ENCODE peak calls at places on chromosomes 6 and 20, in seven cellular contexts. One of them, this sample, is unnamed.

GRCh38 chr6:30752164-30752927 is 8.0 kb upstream of the IER3 start:
- DNase-seq in PC-3: peak; percentile 100
- DNase-seq in hepatocyte: peak; percentile 91
- DNase-seq in HCT116: peak; percentile 99
- DNase-seq in MM.1S: no peak
- DNase-seq in GM23248: peak; percentile 99
- DNase-seq in GM23338: no peak
- DNase-seq in this sample: no peak

GRCh38 chr20:60359010-60359409 is 400.8 kb downstream of the CDH26 start:
- DNase-seq in GM23338: no peak
- DNase-seq in GM23248: no peak
- DNase-seq in hepatocyte: no peak
- DNase-seq in MM.1S: no peak
- DNase-seq in PC-3: no peak
- DNase-seq in HCT116: no peak
- DNase-seq in this sample: no peak

GRCh38 chr6:159729598-159729997 is 2.3 kb downstream of the WTAP start:
- DNase-seq in MM.1S: no peak
- DNase-seq in GM23248: peak; percentile 54
- DNase-seq in GM23338: peak; percentile 30
- DNase-seq in PC-3: no peak
- DNase-seq in hepatocyte: peak; percentile 16
- DNase-seq in HCT116: no peak
- DNase-seq in this sample: peak; percentile 19

GRCh38 chr6:100461920-100462295 is 2.8 kb downstream of the SIM1 start:
- DNase-seq in MM.1S: peak; percentile 29
- DNase-seq in hepatocyte: no peak
- DNase-seq in GM23248: peak; percentile 51
- DNase-seq in GM23338: no peak
- DNase-seq in HCT116: no peak
- DNase-seq in PC-3: no peak
- DNase-seq in this sample: no peak

GRCh38 chr20:9220874-9221547 is 152.1 kb downstream of the PLCB4 start:
- DNase-seq in hepatocyte: peak; percentile 9
- DNase-seq in GM23338: peak; percentile 17
- DNase-seq in GM23248: peak; percentile 73
- DNase-seq in HCT116: no peak
- DNase-seq in MM.1S: no peak
- DNase-seq in PC-3: no peak
- DNase-seq in this sample: peak; percentile 28

GRCh38 chr20:25291432-25292133 is 43.7 kb downstream of the PYGB start:
- DNase-seq in MM.1S: no peak
- DNase-seq in PC-3: no peak
- DNase-seq in GM23248: no peak
- DNase-seq in HCT116: no peak
- DNase-seq in hepatocyte: no peak
- DNase-seq in GM23338: no peak
- DNase-seq in this sample: no peak

GRCh38 chr6:41439524-41440418 is 104.4 kb downstream of the NCR2 start:
- DNase-seq in PC-3: no peak
- DNase-seq in MM.1S: no peak
- DNase-seq in GM23338: no peak
- DNase-seq in GM23248: no peak
- DNase-seq in hepatocyte: no peak
- DNase-seq in HCT116: no peak
- DNase-seq in this sample: no peak

GRCh38 chr6:12288211-12288618 is 1.9 kb upstream of the EDN1 start:
- DNase-seq in hepatocyte: no peak
- DNase-seq in GM23248: no peak
- DNase-seq in MM.1S: no peak
- DNase-seq in GM23338: no peak
- DNase-seq in HCT116: no peak
- DNase-seq in PC-3: peak; percentile 48
- DNase-seq in this sample: no peak

GRCh38 chr20:20837574-20838021 is 125.2 kb upstream of the RALGAPA2 start:
- DNase-seq in PC-3: peak; percentile 76
- DNase-seq in hepatocyte: peak; percentile 74
- DNase-seq in MM.1S: peak; percentile 32
- DNase-seq in GM23248: peak; percentile 66
- DNase-seq in GM23338: peak; percentile 80
- DNase-seq in HCT116: peak; percentile 38
- DNase-seq in this sample: peak; percentile 77

GRCh38 chr6:24148154-24148570 is 22.1 kb downstream of the NRSN1 start:
- DNase-seq in GM23248: no peak
- DNase-seq in GM23338: no peak
- DNase-seq in MM.1S: no peak
- DNase-seq in HCT116: no peak
- DNase-seq in hepatocyte: peak; percentile 4
- DNase-seq in PC-3: no peak
- DNase-seq in this sample: no peak

GRCh38 chr6:125014157-125014957 is 52.1 kb downstream of the RNF217 start:
- DNase-seq in GM23248: peak; percentile 56
- DNase-seq in hepatocyte: no peak
- DNase-seq in MM.1S: no peak
- DNase-seq in GM23338: no peak
- DNase-seq in PC-3: no peak
- DNase-seq in HCT116: no peak
- DNase-seq in this sample: no peak

GRCh38 chr6:149233056-149233715 is 84.3 kb upstream of the TAB2 start:
- DNase-seq in GM23338: no peak
- DNase-seq in HCT116: peak; percentile 95
- DNase-seq in hepatocyte: peak; percentile 38
- DNase-seq in MM.1S: no peak
- DNase-seq in PC-3: peak; percentile 94
- DNase-seq in GM23248: peak; percentile 91
- DNase-seq in this sample: no peak

GRCh38 chr6:137724495-137725211 is 142.4 kb upstream of the TNFAIP3 start:
- DNase-seq in HCT116: no peak
- DNase-seq in PC-3: no peak
- DNase-seq in GM23248: no peak
- DNase-seq in GM23338: no peak
- DNase-seq in hepatocyte: no peak
- DNase-seq in MM.1S: no peak
- DNase-seq in this sample: no peak

GRCh38 chr6:45843848-45844521 is 171.7 kb downstream of the CLIC5 start:
- DNase-seq in HCT116: no peak
- DNase-seq in MM.1S: no peak
- DNase-seq in PC-3: no peak
- DNase-seq in GM23248: peak; percentile 56
- DNase-seq in GM23338: no peak
- DNase-seq in hepatocyte: no peak
- DNase-seq in this sample: no peak

GRCh38 chr6:55953384-55953783 is 78.0 kb upstream of the BMP5 start:
- DNase-seq in MM.1S: no peak
- DNase-seq in GM23248: peak; percentile 71
- DNase-seq in PC-3: peak; percentile 76
- DNase-seq in GM23338: no peak
- DNase-seq in HCT116: peak; percentile 15
- DNase-seq in hepatocyte: peak; percentile 22
- DNase-seq in this sample: no peak

GRCh38 chr20:17883592-17884317 is 84.8 kb downstream of the SNX5 start:
- DNase-seq in GM23338: no peak
- DNase-seq in MM.1S: no peak
- DNase-seq in HCT116: no peak
- DNase-seq in PC-3: no peak
- DNase-seq in hepatocyte: peak; percentile 5
- DNase-seq in GM23248: no peak
- DNase-seq in this sample: no peak

GRCh38 chr6:5968817-5969726 is 37.7 kb downstream of the NRN1 start:
- DNase-seq in GM23338: peak; percentile 21
- DNase-seq in HCT116: peak; percentile 35
- DNase-seq in GM23248: peak; percentile 82
- DNase-seq in PC-3: peak; percentile 89
- DNase-seq in hepatocyte: no peak
- DNase-seq in MM.1S: peak; percentile 10
- DNase-seq in this sample: no peak

GRCh38 chr6:43983632-43984031 is 143.6 kb downstream of the MRPL14 start:
- DNase-seq in MM.1S: no peak
- DNase-seq in GM23338: no peak
- DNase-seq in PC-3: no peak
- DNase-seq in hepatocyte: no peak
- DNase-seq in GM23248: no peak
- DNase-seq in HCT116: no peak
- DNase-seq in this sample: no peak

GRCh38 chr20:62025832-62026563 is 39.7 kb downstream of the TAF4 start:
- DNase-seq in HCT116: no peak
- DNase-seq in GM23338: no peak
- DNase-seq in MM.1S: no peak
- DNase-seq in PC-3: no peak
- DNase-seq in GM23248: peak; percentile 90
- DNase-seq in hepatocyte: peak; percentile 72
- DNase-seq in this sample: no peak

GRCh38 chr6:110682460-110682853 is 132.8 kb downstream of the CDK19 start:
- DNase-seq in hepatocyte: peak; percentile 89
- DNase-seq in PC-3: peak; percentile 78
- DNase-seq in GM23248: peak; percentile 82
- DNase-seq in GM23338: peak; percentile 92
- DNase-seq in HCT116: peak; percentile 77
- DNase-seq in MM.1S: peak; percentile 72
- DNase-seq in this sample: peak; percentile 78

GRCh38 chr6:110681543-110682459 is 133.5 kb downstream of the CDK19 start:
- DNase-seq in hepatocyte: peak; percentile 26
- DNase-seq in PC-3: peak; percentile 61
- DNase-seq in GM23248: peak; percentile 8
- DNase-seq in GM23338: no peak
- DNase-seq in HCT116: no peak
- DNase-seq in MM.1S: no peak
- DNase-seq in this sample: no peak

GRCh38 chr6:110688661-110689268 is 126.5 kb downstream of the CDK19 start:
- DNase-seq in GM23248: no peak
- DNase-seq in HCT116: no peak
- DNase-seq in GM23338: peak; percentile 10
- DNase-seq in hepatocyte: no peak
- DNase-seq in PC-3: peak; percentile 60
- DNase-seq in MM.1S: no peak
- DNase-seq in this sample: no peak

GRCh38 chr6:110687326-110687725 is 127.9 kb downstream of the CDK19 start:
- DNase-seq in GM23248: no peak
- DNase-seq in HCT116: no peak
- DNase-seq in hepatocyte: no peak
- DNase-seq in GM23338: no peak
- DNase-seq in PC-3: no peak
- DNase-seq in MM.1S: no peak
- DNase-seq in this sample: no peak

GRCh38 chr6:110683236-110683635 is 132.0 kb downstream of the CDK19 start:
- DNase-seq in GM23338: no peak
- DNase-seq in GM23248: peak; percentile 27
- DNase-seq in hepatocyte: no peak
- DNase-seq in HCT116: no peak
- DNase-seq in PC-3: no peak
- DNase-seq in MM.1S: no peak
- DNase-seq in this sample: no peak
- TF ChIP-seq EZH2 in GM23338: no peak
- TF ChIP-seq EZH2 in GM23248: no peak
- TF ChIP-seq EZH2 in hepatocyte: no peak
- TF ChIP-seq EZH2 in HCT116: no peak
- TF ChIP-seq EZH2 in PC-3: no peak
- TF ChIP-seq EZH2 in MM.1S: no peak
- TF ChIP-seq EZH2 in this sample: no peak

DNA sequence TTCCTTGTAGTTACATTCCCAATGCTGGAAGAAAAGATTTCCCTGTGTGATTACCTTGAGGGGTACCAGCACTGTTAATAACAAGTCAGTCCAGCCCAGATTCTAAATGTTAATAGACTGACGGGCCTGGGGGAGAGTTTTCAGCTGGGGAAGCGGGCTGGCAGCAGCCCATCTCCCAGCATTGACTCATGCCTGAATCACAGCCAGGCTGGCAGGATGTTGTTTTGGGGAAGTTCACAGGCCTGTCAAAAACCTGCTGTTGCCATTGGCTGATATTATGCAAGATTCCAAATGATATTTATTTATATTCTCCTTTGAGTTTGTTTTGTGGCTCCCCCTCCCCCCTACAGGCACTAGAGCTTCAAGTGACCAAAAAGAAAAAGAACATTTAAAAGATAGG is 213.9 kb upstream of the CNR1 start:
- DNase-seq in GM23248: peak; percentile 85
- DNase-seq in hepatocyte: no peak
- DNase-seq in GM23338: no peak
- DNase-seq in HCT116: no peak
- DNase-seq in MM.1S: no peak
- DNase-seq in PC-3: peak; percentile 80
- DNase-seq in this sample: no peak
- H3K4me2 ChIP-seq in GM23248: peak overlapping the region; percentile 69
- H3K4me2 ChIP-seq in hepatocyte: no peak overlapping the region
- H3K4me2 ChIP-seq in GM23338: no peak overlapping the region
- H3K4me2 ChIP-seq in HCT116: no peak overlapping the region
- H3K4me2 ChIP-seq in MM.1S: no peak overlapping the region
- H3K4me2 ChIP-seq in PC-3: peak overlapping the region; percentile 50
- H3K4me2 ChIP-seq in this sample: peak overlapping the region; percentile 14

DNA sequence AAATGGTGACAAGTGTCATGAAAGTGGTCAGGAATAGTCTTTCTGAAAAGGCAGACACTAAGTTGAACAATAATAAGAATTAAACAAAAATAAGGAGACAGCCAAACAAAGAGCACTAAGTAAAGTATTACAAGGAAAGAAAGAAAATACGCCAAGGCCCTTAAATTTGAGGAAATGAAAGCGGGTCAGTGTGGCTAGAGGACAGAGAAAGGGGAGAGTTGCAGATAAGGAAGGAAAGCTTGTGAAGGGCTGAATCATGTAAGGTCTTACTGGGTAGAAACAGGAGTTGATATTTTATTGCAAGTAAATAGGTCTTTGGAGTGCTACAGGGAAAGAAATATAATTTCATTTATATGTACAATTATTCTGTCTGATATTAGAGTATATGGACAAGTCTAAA is 732.1 kb downstream of the EPHA7 start:
- DNase-seq in GM23248: no peak
- DNase-seq in MM.1S: peak; percentile 12
- DNase-seq in HCT116: no peak
- DNase-seq in GM23338: no peak
- DNase-seq in hepatocyte: no peak
- DNase-seq in PC-3: no peak
- DNase-seq in this sample: no peak
- TF ChIP-seq EZH2phosphoT487 in GM23248: no peak
- TF ChIP-seq EZH2phosphoT487 in MM.1S: no peak
- TF ChIP-seq EZH2phosphoT487 in HCT116: no peak
- TF ChIP-seq EZH2phosphoT487 in GM23338: no peak
- TF ChIP-seq EZH2phosphoT487 in hepatocyte: no peak
- TF ChIP-seq EZH2phosphoT487 in PC-3: no peak
- TF ChIP-seq EZH2phosphoT487 in this sample: no peak

DNA sequence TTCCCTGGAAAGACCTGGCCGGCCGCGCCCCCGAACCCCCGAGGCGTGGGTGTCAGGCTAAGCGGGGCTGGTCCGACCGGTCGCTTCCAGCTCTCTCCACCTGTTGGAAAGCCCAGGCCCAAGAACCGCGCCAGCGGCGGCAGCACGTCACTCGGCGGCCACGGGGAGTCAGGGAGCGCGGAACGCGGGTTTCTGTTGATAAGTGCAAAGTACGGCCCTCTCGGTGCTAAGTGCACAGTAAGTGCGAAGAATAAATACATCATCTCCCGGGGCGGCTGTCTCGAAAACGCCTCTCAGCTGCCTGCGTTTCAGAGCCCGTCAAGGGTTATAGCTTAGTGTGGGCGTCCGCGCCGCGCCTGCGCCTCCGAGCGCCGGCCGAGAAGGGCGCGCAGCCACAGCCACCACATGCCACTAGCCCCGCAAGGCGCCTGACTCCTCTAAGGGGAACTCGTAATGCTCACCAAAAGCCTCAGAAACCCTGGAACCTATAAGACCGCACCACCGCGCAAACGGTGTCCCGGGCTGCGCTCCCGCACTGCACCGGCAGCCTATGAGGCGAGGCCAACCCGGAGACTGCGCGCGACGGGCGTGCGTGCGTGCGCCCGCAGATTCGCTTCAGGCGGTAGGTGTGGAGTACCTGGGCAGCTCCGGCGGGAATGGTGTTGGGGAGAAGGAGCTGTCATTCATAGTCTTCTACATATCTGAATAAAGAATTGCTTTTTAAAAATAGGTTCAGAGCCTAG is 9.2 kb upstream of the TBX18 start:
- DNase-seq in MM.1S: peak; percentile 22
- DNase-seq in HCT116: no peak
- DNase-seq in hepatocyte: peak; percentile 55
- DNase-seq in PC-3: no peak
- DNase-seq in GM23248: peak; percentile 75
- DNase-seq in GM23338: peak; percentile 69
- DNase-seq in this sample: peak; percentile 68
- TF ChIP-seq EZH2 in MM.1S: no peak
- TF ChIP-seq EZH2 in HCT116: no peak
- TF ChIP-seq EZH2 in hepatocyte: peak; percentile 88
- TF ChIP-seq EZH2 in PC-3: no peak
- TF ChIP-seq EZH2 in GM23248: peak; percentile 7
- TF ChIP-seq EZH2 in GM23338: peak; percentile 93
- TF ChIP-seq EZH2 in this sample: peak; percentile 98

This sample was measured in neural progenitor cell.